ENCODE peak calls at places on chromosome 14, in seven cellular contexts. One of them, this sample, is unnamed.

GRCh38 chr14:38404616-38405015 is 148.7 kb upstream of the CLEC14A start:
- DNase-seq in HCT116: no peak
- DNase-seq in body of pancreas: no peak
- DNase-seq in stomach: no peak
- DNase-seq in lower leg skin: no peak
- DNase-seq in breast epithelium: no peak
- DNase-seq in transverse colon: no peak
- DNase-seq in this sample: no peak

GRCh38 chr14:90455100-90455571 is 58.3 kb downstream of the CALM1 start:
- DNase-seq in body of pancreas: no peak
- DNase-seq in lower leg skin: no peak
- DNase-seq in HCT116: no peak
- DNase-seq in breast epithelium: no peak
- DNase-seq in transverse colon: no peak
- DNase-seq in stomach: no peak
- DNase-seq in this sample: no peak

GRCh38 chr14:94638330-94638729 is 26.1 kb downstream of the SERPINA3 start:
- DNase-seq in stomach: no peak
- DNase-seq in lower leg skin: no peak
- DNase-seq in transverse colon: no peak
- DNase-seq in body of pancreas: no peak
- DNase-seq in HCT116: no peak
- DNase-seq in breast epithelium: no peak
- DNase-seq in this sample: peak

GRCh38 chr14:57492859-57493258 is 798 bp downstream of the CCDC198 start:
- DNase-seq in HCT116: no peak
- DNase-seq in body of pancreas: no peak
- DNase-seq in stomach: no peak
- DNase-seq in lower leg skin: no peak
- DNase-seq in breast epithelium: no peak
- DNase-seq in transverse colon: no peak
- DNase-seq in this sample: no peak

GRCh38 chr14:99191663-99192621 is 80.1 kb downstream of the BCL11B start:
- DNase-seq in HCT116: no peak
- DNase-seq in transverse colon: peak
- DNase-seq in lower leg skin: peak
- DNase-seq in stomach: peak
- DNase-seq in breast epithelium: peak
- DNase-seq in body of pancreas: peak
- DNase-seq in this sample: no peak

GRCh38 chr14:38616959-38617358 is 361.1 kb upstream of the CLEC14A start:
- DNase-seq in breast epithelium: no peak
- DNase-seq in stomach: no peak
- DNase-seq in HCT116: no peak
- DNase-seq in transverse colon: no peak
- DNase-seq in lower leg skin: no peak
- DNase-seq in body of pancreas: no peak
- DNase-seq in this sample: no peak

GRCh38 chr14:76546426-76547221 is 170.7 kb downstream of the ESRRB start:
- DNase-seq in body of pancreas: no peak
- DNase-seq in breast epithelium: no peak
- DNase-seq in transverse colon: no peak
- DNase-seq in stomach: no peak
- DNase-seq in HCT116: peak
- DNase-seq in lower leg skin: no peak
- DNase-seq in this sample: no peak

GRCh38 chr14:74952697-74953484 is 2.5 kb downstream of the PGF start:
- DNase-seq in breast epithelium: no peak
- DNase-seq in HCT116: no peak
- DNase-seq in transverse colon: no peak
- DNase-seq in body of pancreas: no peak
- DNase-seq in lower leg skin: no peak
- DNase-seq in stomach: no peak
- DNase-seq in this sample: no peak

GRCh38 chr14:91284791-91285548 is 40.5 kb upstream of the GPR68 start:
- DNase-seq in breast epithelium: no peak
- DNase-seq in body of pancreas: no peak
- DNase-seq in transverse colon: no peak
- DNase-seq in stomach: no peak
- DNase-seq in lower leg skin: no peak
- DNase-seq in HCT116: no peak
- DNase-seq in this sample: no peak

GRCh38 chr14:104732355-104732804 is 8.4 kb downstream of the ADSS1 start:
- DNase-seq in stomach: peak
- DNase-seq in body of pancreas: peak
- DNase-seq in transverse colon: peak
- DNase-seq in lower leg skin: no peak
- DNase-seq in breast epithelium: no peak
- DNase-seq in HCT116: no peak
- DNase-seq in this sample: peak

GRCh38 chr14:60773558-60773957 is 39.0 kb downstream of the MNAT1 start:
- DNase-seq in body of pancreas: no peak
- DNase-seq in breast epithelium: no peak
- DNase-seq in lower leg skin: no peak
- DNase-seq in transverse colon: no peak
- DNase-seq in stomach: no peak
- DNase-seq in HCT116: no peak
- DNase-seq in this sample: no peak

GRCh38 chr14:95445161-95445560 is 71.3 kb downstream of the SYNE3 start:
- DNase-seq in breast epithelium: no peak
- DNase-seq in stomach: no peak
- DNase-seq in transverse colon: no peak
- DNase-seq in body of pancreas: no peak
- DNase-seq in lower leg skin: no peak
- DNase-seq in HCT116: no peak
- DNase-seq in this sample: no peak

GRCh38 chr14:59120931-59121330 is 67.5 kb upstream of the DAAM1 start:
- DNase-seq in body of pancreas: no peak
- DNase-seq in stomach: no peak
- DNase-seq in transverse colon: no peak
- DNase-seq in HCT116: no peak
- DNase-seq in lower leg skin: no peak
- DNase-seq in breast epithelium: no peak
- DNase-seq in this sample: no peak

DNA sequence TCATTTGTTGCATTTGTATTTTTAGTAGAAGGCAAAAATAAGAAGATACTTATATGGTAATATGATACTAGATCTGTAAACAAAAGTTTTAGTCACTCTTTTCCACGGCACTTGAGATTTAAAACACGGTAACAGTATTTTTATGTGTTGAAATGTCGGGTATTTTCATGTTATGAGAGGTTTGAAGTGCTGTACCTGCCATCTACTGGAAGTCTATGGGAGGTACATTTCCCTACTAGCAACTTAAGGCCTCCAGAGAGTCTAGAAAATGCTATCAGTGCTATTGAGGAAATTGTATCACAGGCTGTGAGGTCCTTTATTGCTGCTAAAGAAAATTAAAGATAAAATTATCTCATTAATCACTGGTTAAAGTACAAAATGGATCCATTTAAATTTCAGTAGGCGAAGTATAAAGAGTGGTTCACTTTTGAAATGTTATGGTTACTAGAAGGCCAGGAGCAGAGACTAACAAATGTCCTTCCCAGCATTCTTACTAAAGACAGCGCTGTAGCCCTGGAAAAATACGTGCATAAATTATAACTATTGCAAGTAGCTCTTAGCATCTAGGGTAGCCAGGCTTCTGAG is 77.6 kb upstream of the PRKD1 start:
- DNase-seq in body of pancreas: no peak
- DNase-seq in stomach: no peak
- DNase-seq in lower leg skin: no peak
- DNase-seq in transverse colon: no peak
- DNase-seq in HCT116: no peak
- DNase-seq in breast epithelium: no peak
- DNase-seq in this sample: no peak
- TF ChIP-seq POLR2A in body of pancreas: no peak
- TF ChIP-seq POLR2A in stomach: no peak
- TF ChIP-seq POLR2A in lower leg skin: no peak
- TF ChIP-seq POLR2A in transverse colon: no peak
- TF ChIP-seq POLR2A in HCT116: no peak
- TF ChIP-seq POLR2A in breast epithelium: no peak
- TF ChIP-seq POLR2A in this sample: no peak

GRCh38 chr14:22552827-22553076 is 36.3 kb downstream of the DAD1 start:
- DNase-seq in stomach: no peak
- DNase-seq in lower leg skin: no peak
- DNase-seq in HCT116: no peak
- DNase-seq in breast epithelium: no peak
- DNase-seq in transverse colon: no peak
- DNase-seq in body of pancreas: no peak
- DNase-seq in this sample: no peak

GRCh38 chr14:22553445-22553844 is 35.6 kb downstream of the DAD1 start:
- DNase-seq in stomach: no peak
- DNase-seq in body of pancreas: no peak
- DNase-seq in HCT116: no peak
- DNase-seq in lower leg skin: no peak
- DNase-seq in transverse colon: no peak
- DNase-seq in breast epithelium: peak
- DNase-seq in this sample: no peak

GRCh38 chr14:22549981-22550670 is 38.9 kb downstream of the DAD1 start:
- DNase-seq in body of pancreas: no peak
- DNase-seq in transverse colon: no peak
- DNase-seq in HCT116: no peak
- DNase-seq in lower leg skin: no peak
- DNase-seq in breast epithelium: no peak
- DNase-seq in stomach: no peak
- DNase-seq in this sample: no peak

GRCh38 chr14:22551597-22551982 is 37.4 kb downstream of the DAD1 start:
- DNase-seq in transverse colon: no peak
- DNase-seq in HCT116: no peak
- DNase-seq in breast epithelium: no peak
- DNase-seq in lower leg skin: no peak
- DNase-seq in stomach: no peak
- DNase-seq in body of pancreas: no peak
- DNase-seq in this sample: no peak

DNA sequence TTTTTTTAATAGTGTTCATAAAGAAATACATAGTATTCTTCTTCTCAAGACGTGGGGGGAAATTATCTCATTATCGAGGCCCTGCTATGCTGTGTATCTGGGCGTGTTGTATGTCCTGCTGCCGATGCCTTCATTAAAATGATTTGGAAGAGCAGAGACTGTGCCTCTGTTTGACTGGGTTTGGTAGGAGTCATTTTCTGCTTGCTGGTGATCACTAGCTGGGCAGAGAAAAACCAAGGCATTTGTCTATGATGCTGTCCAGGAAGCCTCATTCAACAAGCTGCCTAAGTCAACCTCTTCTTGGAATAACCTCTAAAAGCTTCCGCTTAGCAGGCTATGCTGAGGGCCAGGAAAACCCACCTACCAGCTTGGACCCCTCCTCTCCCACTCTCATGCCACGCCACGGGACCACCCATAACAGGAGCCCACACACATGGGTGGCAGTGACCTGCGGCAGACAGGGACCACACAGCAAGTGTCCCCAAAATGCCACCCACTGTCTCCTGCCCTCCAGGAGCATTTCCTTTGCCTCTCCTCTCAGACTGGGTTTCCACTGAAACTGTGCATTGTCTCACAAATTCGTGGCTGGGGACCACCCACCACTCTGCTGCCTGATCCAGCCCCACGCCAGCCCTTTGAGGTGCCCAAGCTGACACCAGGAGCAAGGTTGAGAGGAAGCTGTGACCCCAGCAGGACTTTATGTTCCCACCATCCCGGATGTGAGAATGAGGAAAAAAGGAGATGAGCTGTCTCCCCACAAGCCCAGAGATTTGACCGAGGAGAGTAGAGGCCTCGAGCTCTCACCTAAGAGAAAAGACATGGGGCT is 36.8 kb downstream of the DAD1 start:
- DNase-seq in body of pancreas: no peak
- DNase-seq in stomach: no peak
- DNase-seq in transverse colon: no peak
- DNase-seq in HCT116: no peak
- DNase-seq in lower leg skin: no peak
- DNase-seq in breast epithelium: peak
- DNase-seq in this sample: no peak
- TF ChIP-seq POLR2A in body of pancreas: no peak
- TF ChIP-seq POLR2A in stomach: no peak
- TF ChIP-seq POLR2A in transverse colon: no peak
- TF ChIP-seq POLR2A in HCT116: no peak
- TF ChIP-seq POLR2A in lower leg skin: no peak
- TF ChIP-seq POLR2A in breast epithelium: no peak
- TF ChIP-seq POLR2A in this sample: no peak

DNA sequence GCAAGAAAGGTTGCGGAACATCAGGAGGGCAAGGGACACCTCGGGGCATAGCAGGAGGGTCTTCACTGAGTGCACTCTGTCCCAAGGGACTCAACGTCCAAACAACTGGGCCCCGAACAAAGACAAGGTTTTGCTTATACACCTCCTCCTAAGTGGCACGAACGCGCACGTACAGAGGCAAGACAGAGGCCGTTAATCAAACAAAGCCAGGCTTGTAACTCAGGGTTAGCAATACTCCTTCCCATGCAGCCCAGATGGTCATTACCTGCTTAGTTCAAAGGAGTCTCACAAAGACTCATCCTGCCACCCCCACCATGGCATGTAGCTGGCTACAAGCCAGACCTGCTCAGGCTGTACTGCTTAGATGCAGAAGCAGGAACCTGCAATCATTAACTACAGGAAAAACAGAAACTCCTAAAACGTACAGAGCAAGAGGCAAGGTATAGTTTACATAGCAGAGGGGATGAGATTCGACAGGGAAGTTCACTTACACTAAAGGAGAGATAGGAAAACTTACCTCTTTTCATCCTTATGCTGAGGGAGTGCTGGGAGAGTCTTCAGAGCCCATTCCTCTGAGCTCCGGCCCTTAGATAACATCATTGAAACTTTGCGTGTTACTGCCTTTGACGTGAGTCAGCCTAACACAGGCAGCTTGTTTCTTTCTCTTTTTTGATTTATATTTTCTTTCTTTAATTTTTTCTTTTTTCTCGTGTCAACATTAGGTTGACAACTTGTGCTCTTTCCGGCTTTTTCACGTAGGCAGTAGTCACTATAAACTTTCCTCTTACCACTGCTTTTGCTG is 1319.1 kb downstream of the TMEM121 start:
- DNase-seq in lower leg skin: no peak
- DNase-seq in stomach: peak
- DNase-seq in transverse colon: peak
- DNase-seq in body of pancreas: peak
- DNase-seq in HCT116: no peak
- DNase-seq in breast epithelium: peak
- DNase-seq in this sample: peak
- TF ChIP-seq POLR2A in lower leg skin: no peak
- TF ChIP-seq POLR2A in stomach: no peak
- TF ChIP-seq POLR2A in transverse colon: peak
- TF ChIP-seq POLR2A in body of pancreas: no peak
- TF ChIP-seq POLR2A in HCT116: no peak
- TF ChIP-seq POLR2A in breast epithelium: no peak
- TF ChIP-seq POLR2A in this sample: no peak

GRCh38 chr14:105858676-105859025 is 332.3 kb downstream of the TMEM121 start:
- DNase-seq in HCT116: no peak
- DNase-seq in body of pancreas: peak
- DNase-seq in lower leg skin: no peak
- DNase-seq in breast epithelium: no peak
- DNase-seq in transverse colon: peak
- DNase-seq in stomach: no peak
- DNase-seq in this sample: peak
- TF ChIP-seq POLR2A in HCT116: no peak
- TF ChIP-seq POLR2A in body of pancreas: no peak
- TF ChIP-seq POLR2A in lower leg skin: no peak
- TF ChIP-seq POLR2A in breast epithelium: no peak
- TF ChIP-seq POLR2A in transverse colon: no peak
- TF ChIP-seq POLR2A in stomach: no peak
- TF ChIP-seq POLR2A in this sample: no peak

This sample was measured in right lobe of liver.